ENCODE peak calls at places on chromosomes 6 and 20, in six cellular contexts. O is ovary, J is hypothalamus, H is germinal center, S is AG09309, D is mesothelial cell of epicardium. A is an unnamed sample.

GRCh38 chr6:2037230-2037926 is 208.0 kb downstream of the GMDS start:
- DNase-seq in O (no peak), J (no peak), H (no peak), S (no peak), D (no peak), A (no peak)

GRCh38 chr6:98627129-98627775 is 207.1 kb upstream of the POU3F2 start:
- DNase-seq in O (no peak), J (no peak), H (no peak), S (no peak), D (no peak), A (no peak)

GRCh38 chr6:38262041-38262440 is 377.7 kb downstream of the BTBD9 start:
- DNase-seq in O (no peak), J (no peak), H (no peak), S (no peak), D (no peak), A (no peak)

GRCh38 chr6:89347825-89348224 is 4.7 kb downstream of the UBE2J1 start:
- DNase-seq in O (no peak), J (no peak), H (no peak), S (no peak), D (no peak), A (no peak)

GRCh38 chr6:3317741-3318211 is 59.0 kb downstream of the PSMG4 start:
- DNase-seq in O (no peak), J (no peak), H (no peak), S (no peak), D (no peak), A (no peak)

GRCh38 chr6:165807249-165807951 is 144.4 kb upstream of the PDE10A start:
- DNase-seq in O (no peak), J (no peak), H (no peak), S (no peak), D (no peak), A (no peak)

GRCh38 chr6:36595168-36595818 is 1.1 kb downstream of the SRSF3 start:
- DNase-seq in O (peak; percentile 74), J (no peak), H (no peak), S (no peak), D (no peak), A (peak; percentile 45)

GRCh38 chr6:1716396-1716795 is 106.7 kb downstream of the FOXC1 start:
- DNase-seq in O (no peak), J (no peak), H (no peak), S (no peak), D (no peak), A (no peak)

GRCh38 chr6:157603971-157604370 is 219.1 kb upstream of the SNX9 start:
- DNase-seq in O (no peak), J (no peak), H (no peak), S (no peak), D (no peak), A (no peak)

GRCh38 chr6:43803055-43803782 is 33.2 kb downstream of the VEGFA start:
- DNase-seq in O (no peak), J (no peak), H (no peak), S (no peak), D (no peak), A (no peak)

GRCh38 chr20:13683833-13684232 is 45.1 kb upstream of the TASP1 start:
- DNase-seq in O (no peak), J (no peak), H (no peak), S (no peak), D (no peak), A (peak; percentile 13)

GRCh38 chr6:127402890-127403617 is 56.1 kb downstream of the KIAA0408 start:
- DNase-seq in O (no peak), J (no peak), H (no peak), S (no peak), D (no peak), A (peak; percentile 45)

GRCh38 chr6:166204852-166205650 is 37.4 kb upstream of the TBXT start:
- DNase-seq in O (no peak), J (no peak), H (no peak), S (no peak), D (no peak), A (no peak)

GRCh38 chr6:15690451-15690961 is 27.7 kb upstream of the DTNBP1 start:
- DNase-seq in O (no peak), J (no peak), H (no peak), S (no peak), D (no peak), A (peak; percentile 73)

GRCh38 chr20:36251426-36251825 is 15.1 kb downstream of the AAR2 start:
- DNase-seq in O (no peak), J (no peak), H (no peak), S (no peak), D (no peak), A (no peak)

GRCh38 chr6:148441454-148441911 is 98.8 kb downstream of the SASH1 start:
- DNase-seq in O (no peak), J (no peak), H (no peak), S (no peak), D (no peak), A (no peak)

GRCh38 chr20:10699941-10700340 is 26.1 kb upstream of the JAG1 start:
- DNase-seq in O (no peak), J (no peak), H (no peak), S (no peak), D (no peak), A (no peak)

GRCh38 chr20:19718880-19719279 is 39.2 kb upstream of the RIN2 start:
- DNase-seq in O (no peak), J (no peak), H (no peak), S (no peak), D (no peak), A (no peak)

GRCh38 chr6:37696841-37697735 is 595 bp downstream of the MDGA1 start:
- DNase-seq in O (peak; percentile 30), J (no peak), H (peak; percentile 57), S (no peak), D (no peak), A (peak; percentile 50)

GRCh38 chr6:99501762-99502161 is 13.5 kb downstream of the USP45 start:
- DNase-seq in O (no peak), J (no peak), H (no peak), S (no peak), D (no peak), A (no peak)

GRCh38 chr20:25272223-25273000 is 24.5 kb downstream of the PYGB start:
- DNase-seq in O (no peak), J (no peak), H (no peak), S (no peak), D (no peak), A (no peak)